ENCODE peak calls at places on chromosomes 5 and 9, in four cellular contexts. B, Q, X and V are unnamed samples.

GRCh38 chr5:138000102-138000723 is 32.7 kb downstream of the FAM13B start:
- DNase-seq in B (peak; percentile 5), Q (peak; percentile 78), X (no peak), V (no peak)

GRCh38 chr9:112881366-112881765 is 9.3 kb downstream of the SLC46A2 start:
- DNase-seq in B (no peak), Q (peak; percentile 72), X (no peak), V (no peak)

GRCh38 chr5:28523887-28524637 is 1485.7 kb upstream of the CDH9 start:
- DNase-seq in B (no peak), Q (peak; percentile 94), X (no peak), V (no peak)

GRCh38 chr5:78803386-78803785 is 154.8 kb upstream of the LHFPL2 start:
- DNase-seq in B (no peak), Q (no peak), X (no peak), V (no peak)

GRCh38 chr9:126232461-126232860 is 94.2 kb upstream of the MVB12B start:
- DNase-seq in B (no peak), Q (no peak), X (no peak), V (no peak)

GRCh38 chr5:117954341-117954740 is 1034.0 kb downstream of the DTWD2 start:
- DNase-seq in B (no peak), Q (no peak), X (no peak), V (no peak)

GRCh38 chr9:133844876-133845658 is 106.9 kb upstream of the SARDH start:
- DNase-seq in B (peak; percentile 37), Q (peak; percentile 66), X (no peak), V (no peak)

GRCh38 chr5:92653730-92654461 is 927.1 kb downstream of the NR2F1-AS1 start:
- DNase-seq in B (no peak), Q (no peak), X (no peak), V (no peak)

GRCh38 chr9:92245005-92245797 is 48.3 kb downstream of the IARS1 start:
- DNase-seq in B (no peak), Q (peak; percentile 70), X (no peak), V (no peak)

GRCh38 chr9:71822455-71822854 is 54.1 kb upstream of the CEMIP2 start:
- DNase-seq in B (peak; percentile 16), Q (no peak), X (peak; percentile 84), V (no peak)

GRCh38 chr9:91489391-91489899 is 65.8 kb upstream of the NFIL3 start:
- DNase-seq in B (no peak), Q (peak; percentile 76), X (peak; percentile 15), V (no peak)

GRCh38 chr9:133945977-133946753 is 46.0 kb downstream of the VAV2 start:
- DNase-seq in B (no peak), Q (no peak), X (no peak), V (no peak)

GRCh38 chr5:72252574-72253155 is 67.4 kb downstream of the MRPS27 start:
- DNase-seq in B (no peak), Q (peak; percentile 21), X (no peak), V (no peak)

GRCh38 chr5:161190086-161190485 is 338.1 kb upstream of the ATP10B start:
- DNase-seq in B (no peak), Q (no peak), X (no peak), V (no peak)

GRCh38 chr9:123642291-123643278 is 286.6 kb downstream of the CRB2 start:
- DNase-seq in B (peak; percentile 73), Q (peak; percentile 28), X (peak; percentile 68), V (peak; percentile 76)

GRCh38 chr5:179203248-179203647 is 142.0 kb downstream of the ADAMTS2 start:
- DNase-seq in B (no peak), Q (no peak), X (no peak), V (no peak)

GRCh38 chr9:85900504-85901201 is 40.3 kb upstream of the NAA35 start:
- DNase-seq in B (peak; percentile 17), Q (peak; percentile 46), X (peak; percentile 31), V (peak; percentile 6)

GRCh38 chr9:86804011-86804410 is 143.3 kb downstream of the GAS1 start:
- DNase-seq in B (no peak), Q (no peak), X (no peak), V (no peak)

GRCh38 chr5:152568101-152568500 is 163.0 kb upstream of the NMUR2 start:
- DNase-seq in B (no peak), Q (no peak), X (no peak), V (no peak)

GRCh38 chr9:97779608-97780007 is 73.4 kb upstream of the FOXE1 start:
- DNase-seq in B (no peak), Q (no peak), X (no peak), V (no peak)

GRCh38 chr9:84393266-84393905 is 52.8 kb upstream of the SLC28A3 start:
- DNase-seq in B (no peak), Q (no peak), X (no peak), V (no peak)

GRCh38 chr5:120388016-120388781 is 75.9 kb upstream of the PRR16 start:
- DNase-seq in B (no peak), Q (peak; percentile 48), X (peak; percentile 59), V (no peak)

GRCh38 chr9:110214090-110214489 is 6.1 kb upstream of the C9orf152 start:
- DNase-seq in B (no peak), Q (no peak), X (no peak), V (no peak)

GRCh38 chr5:148776261-148776660 is 50.1 kb upstream of the ADRB2 start:
- DNase-seq in B (no peak), Q (no peak), X (no peak), V (no peak)

GRCh38 chr9:130870491-130871381 is 25.9 kb downstream of the QRFP start:
- DNase-seq in B (no peak), Q (no peak), X (no peak), V (no peak)

GRCh38 chr5:59328801-59329296 is 564.7 kb downstream of the PDE4D start:
- DNase-seq in B (peak; percentile 35), Q (peak; percentile 78), X (no peak), V (no peak)

GRCh38 chr9:37210737-37211523 is 90.6 kb downstream of the ZCCHC7 start:
- DNase-seq in B (no peak), Q (no peak), X (no peak), V (no peak)

GRCh38 chr9:37215456-37216229 is 95.3 kb downstream of the ZCCHC7 start:
- DNase-seq in B (no peak), Q (no peak), X (no peak), V (no peak)

GRCh38 chr9:37212435-37212834 is 92.1 kb downstream of the ZCCHC7 start:
- DNase-seq in B (no peak), Q (no peak), X (no peak), V (no peak)

GRCh38 chr9:37206121-37206620 is 85.8 kb downstream of the ZCCHC7 start:
- DNase-seq in B (no peak), Q (no peak), X (no peak), V (no peak)

GRCh38 chr9:37209431-37210386 is 89.3 kb downstream of the ZCCHC7 start:
- DNase-seq in B (no peak), Q (no peak), X (no peak), V (no peak)
- H3K4me3 ChIP-seq in B (no peak overlapping the region), Q (no peak overlapping the region), X (no peak overlapping the region), V (no peak overlapping the region)

GRCh38 chr9:21968331-21969010 is 25.7 kb downstream of the CDKN2A start:
- DNase-seq in B (peak; percentile 26), Q (no peak), X (no peak), V (no peak)
- H3K4me3 ChIP-seq in B (no peak overlapping the region), Q (peak overlapping the region; percentile 32), X (no peak overlapping the region), V (no peak overlapping the region)

GRCh38 chr5:114055318-114055788 is 306.5 kb upstream of the KCNN2 start:
- DNase-seq in B (peak; percentile 84), Q (peak; percentile 27), X (no peak), V (no peak)
- H3K4me3 ChIP-seq in B (peak overlapping the region; percentile 43), Q (peak overlapping the region; percentile 29), X (no peak overlapping the region), V (no peak overlapping the region)

DNA sequence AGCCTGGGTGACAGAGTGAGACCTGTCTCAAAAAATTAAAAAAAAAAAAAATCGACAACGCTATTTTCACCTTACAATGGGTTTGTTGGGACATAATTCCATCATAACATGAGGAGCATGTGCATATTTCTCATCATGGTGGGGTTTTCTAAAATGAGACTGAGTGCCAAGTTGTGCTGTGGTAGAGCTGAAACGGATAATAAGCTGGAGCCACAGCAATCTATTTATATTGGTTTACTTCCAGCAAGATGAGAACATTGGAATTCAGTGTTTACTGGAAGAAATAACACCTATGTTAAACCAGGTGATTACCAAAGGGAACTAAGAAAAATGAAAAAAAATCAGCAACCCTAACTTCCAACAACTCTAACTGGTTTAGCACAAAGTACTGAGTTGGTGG is 102.3 kb upstream of the IL6ST start:
- DNase-seq in B (no peak), Q (no peak), X (no peak), V (no peak)
- H3K4me3 ChIP-seq in B (no peak overlapping the region), Q (no peak overlapping the region), X (no peak overlapping the region), V (no peak overlapping the region)

DNA sequence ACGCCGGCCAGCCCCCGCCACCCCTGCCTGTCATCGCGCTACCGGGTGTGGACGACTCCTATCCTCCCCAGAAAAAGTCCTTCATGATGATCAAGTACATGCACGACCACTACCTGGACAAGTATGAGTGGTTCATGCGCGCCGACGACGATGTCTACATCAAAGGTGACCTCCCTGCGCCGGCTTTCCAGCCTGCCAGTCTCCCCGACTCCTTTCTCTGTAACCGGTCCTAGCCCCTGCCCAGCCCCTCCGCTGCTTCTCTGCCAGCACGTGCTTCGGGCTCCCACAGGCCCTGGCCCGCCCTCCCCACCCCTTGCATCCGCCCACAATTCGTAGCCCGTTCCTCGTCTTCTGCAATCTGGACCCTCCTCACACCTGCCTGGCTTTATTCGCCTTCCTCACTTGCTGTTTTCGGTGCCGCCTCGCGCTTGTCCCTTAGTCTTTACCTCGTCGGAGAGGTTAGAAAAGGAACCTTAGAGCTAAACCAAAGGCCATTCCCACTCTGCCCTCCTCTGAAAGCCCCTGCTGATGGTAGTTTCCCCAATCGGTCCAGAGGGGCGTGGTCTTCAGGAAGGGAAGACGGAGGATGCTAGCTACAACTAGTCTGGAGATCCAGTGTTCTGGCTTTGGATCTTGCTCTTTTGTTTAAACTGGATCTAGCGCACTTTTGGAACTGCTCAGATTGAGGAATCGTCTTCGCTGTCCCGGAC is 1.4 kb downstream of the CHSY3 start:
- DNase-seq in B (peak; percentile 51), Q (no peak), X (no peak), V (no peak)
- H3K4me3 ChIP-seq in B (peak overlapping the region; percentile 86), Q (peak overlapping the region; percentile 70), X (no peak overlapping the region), V (no peak overlapping the region)

GRCh38 chr9:33820231-33820745 is 3.3 kb downstream of the UBE2R2 start:
- DNase-seq in B (no peak), Q (no peak), X (no peak), V (no peak)
- H3K4me3 ChIP-seq in B (peak overlapping the region; percentile 2), Q (no peak overlapping the region), X (no peak overlapping the region), V (no peak overlapping the region)

DNA sequence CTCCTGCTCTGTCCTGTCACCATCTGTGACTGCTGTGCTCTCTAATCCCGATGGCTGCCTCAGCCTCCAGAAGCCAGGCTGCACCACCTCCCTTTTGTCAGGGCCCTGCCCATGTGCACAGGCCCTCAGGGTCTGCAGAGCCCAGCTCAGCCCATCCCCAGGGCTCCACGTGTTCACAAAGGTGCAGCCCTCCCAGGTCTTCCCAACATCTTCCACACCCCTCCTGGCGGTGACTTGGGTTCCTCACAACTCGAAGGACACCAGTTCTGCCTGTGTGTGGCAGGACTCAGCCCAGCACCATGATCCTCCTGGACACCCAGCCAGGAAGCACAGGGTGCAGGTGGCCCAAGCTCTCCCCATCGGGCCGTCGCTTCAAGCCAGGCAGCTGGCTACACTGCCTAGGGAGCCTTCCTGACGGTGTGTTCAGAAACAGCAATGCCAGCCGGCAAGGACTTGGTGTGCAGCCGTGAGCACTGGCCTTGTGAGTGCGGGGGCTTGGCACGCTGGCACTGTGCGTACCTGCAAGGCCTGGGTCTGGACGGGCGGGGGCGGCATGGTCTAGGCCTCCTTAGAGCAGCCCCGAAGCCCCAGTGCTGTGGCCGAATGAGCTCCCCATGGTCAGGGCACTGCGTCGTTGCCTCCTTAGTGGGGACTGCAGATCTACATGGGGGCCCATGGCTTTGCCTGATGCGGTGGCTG is 96.1 kb downstream of the MRPL36 start:
- DNase-seq in B (no peak), Q (no peak), X (no peak), V (no peak)
- H3K4me3 ChIP-seq in B (no peak overlapping the region), Q (no peak overlapping the region), X (no peak overlapping the region), V (no peak overlapping the region)

GRCh38 chr5:37838152-37838932 is 1.5 kb downstream of the GDNF start:
- DNase-seq in B (peak; percentile 47), Q (no peak), X (no peak), V (no peak)
- H3K4me3 ChIP-seq in B (peak overlapping the region; percentile 77), Q (peak overlapping the region; percentile 69), X (peak overlapping the region; percentile 38), V (no peak overlapping the region)